ENCODE peak calls at places on chromosomes 2 and 18, in six cellular contexts. G, H, I, E, J and X are unnamed samples.

GRCh38 chr18:5237083-5237722 is 40.1 kb upstream of the AKAIN1 start:
- DNase-seq in G (peak), H (peak), I (no peak), E (no peak), J (no peak), X (no peak)

GRCh38 chr2:217948897-217949296 is 53.9 kb downstream of the TNS1 start:
- DNase-seq in G (no peak), H (no peak), I (no peak), E (peak), J (no peak), X (no peak)

GRCh38 chr2:233602076-233602475 is 15.4 kb upstream of the UGT1A8 start:
- DNase-seq in G (no peak), H (no peak), I (no peak), E (no peak), J (no peak), X (no peak)

GRCh38 chr2:216535454-216535995 is 36.9 kb downstream of the RPL37A start:
- DNase-seq in G (peak), H (peak), I (no peak), E (peak), J (peak), X (peak)

GRCh38 chr18:11689972-11690570 is 1.0 kb downstream of the GNAL start:
- DNase-seq in G (peak), H (no peak), I (no peak), E (no peak), J (no peak), X (peak)

GRCh38 chr2:231917280-231918088 is 8.7 kb downstream of the NPPC start:
- DNase-seq in G (no peak), H (no peak), I (no peak), E (no peak), J (no peak), X (no peak)

GRCh38 chr2:227160164-227160563 is 3.8 kb downstream of the COL4A4 start:
- DNase-seq in G (no peak), H (no peak), I (no peak), E (no peak), J (no peak), X (no peak)

GRCh38 chr2:36486546-36487044 is 111.4 kb downstream of the FEZ2 start:
- DNase-seq in G (peak), H (peak), I (no peak), E (no peak), J (no peak), X (peak)

GRCh38 chr2:132873738-132874137 is 203.7 kb upstream of the LYPD1 start:
- DNase-seq in G (no peak), H (no peak), I (no peak), E (no peak), J (no peak), X (peak)

GRCh38 chr2:44937688-44938240 is 3.7 kb upstream of the SIX3 start:
- DNase-seq in G (no peak), H (no peak), I (no peak), E (no peak), J (no peak), X (no peak)

GRCh38 chr2:70620020-70620419 is 66.4 kb upstream of the TGFA start:
- DNase-seq in G (no peak), H (no peak), I (no peak), E (no peak), J (no peak), X (no peak)

GRCh38 chr2:196293751-196294486 is 122.5 kb upstream of the STK17B start:
- DNase-seq in G (peak), H (peak), I (no peak), E (no peak), J (no peak), X (peak)

GRCh38 chr18:49459404-49460171 is 857 bp downstream of the DYM start:
- DNase-seq in G (peak), H (peak), I (peak), E (no peak), J (no peak), X (peak)

GRCh38 chr2:118722976-118723375 is 124.5 kb downstream of the EN1 start:
- DNase-seq in G (no peak), H (no peak), I (no peak), E (no peak), J (no peak), X (no peak)

GRCh38 chr2:203490391-203490790 is 44.7 kb downstream of the RAPH1 start:
- DNase-seq in G (no peak), H (no peak), I (no peak), E (no peak), J (no peak), X (no peak)

GRCh38 chr2:29050591-29050990 is 23.7 kb downstream of the PCARE start:
- DNase-seq in G (no peak), H (no peak), I (no peak), E (no peak), J (no peak), X (no peak)

GRCh38 chr18:74380916-74381315 is 65.3 kb downstream of the C18orf63 start:
- DNase-seq in G (no peak), H (no peak), I (no peak), E (no peak), J (no peak), X (no peak)

GRCh38 chr2:176763871-176764404 is 448.7 kb upstream of the HNRNPA3 start:
- DNase-seq in G (no peak), H (no peak), I (no peak), E (no peak), J (no peak), X (no peak)

DNA sequence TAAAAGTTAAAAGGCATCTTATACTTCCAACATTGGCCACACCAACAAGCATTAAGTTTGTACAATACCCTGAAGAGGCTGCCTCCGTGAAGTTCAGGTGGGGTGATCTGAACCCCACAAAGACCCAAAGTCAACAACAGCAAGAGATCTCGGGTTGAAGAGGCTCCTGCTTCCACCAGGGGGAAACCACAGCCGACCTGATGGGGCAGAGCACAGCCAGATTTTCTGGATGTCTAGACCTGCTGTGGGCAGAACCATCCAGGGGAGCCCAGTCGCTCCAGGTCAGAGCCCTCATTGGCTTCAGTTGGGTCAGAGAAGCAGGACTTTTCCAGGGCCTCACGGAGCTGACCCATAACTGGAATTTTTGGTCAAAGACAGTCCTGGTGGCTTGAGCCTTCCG is 66.5 kb upstream of the ACKR3 start:
- DNase-seq in G (no peak), H (no peak), I (no peak), E (no peak), J (no peak), X (no peak)
- TF ChIP-seq CTCF in G (peak), H (peak), I (no peak), E (no peak), J (no peak), X (peak)

GRCh38 chr2:31033032-31033431 is 105.2 kb downstream of the GALNT14 start:
- DNase-seq in G (no peak), H (no peak), I (no peak), E (no peak), J (no peak), X (no peak)

GRCh38 chr2:31037058-31037457 is 101.2 kb downstream of the GALNT14 start:
- DNase-seq in G (no peak), H (no peak), I (no peak), E (no peak), J (no peak), X (no peak)

GRCh38 chr2:31032475-31032874 is 105.8 kb downstream of the GALNT14 start:
- DNase-seq in G (no peak), H (no peak), I (no peak), E (no peak), J (no peak), X (no peak)

GRCh38 chr2:31038385-31038784 is 99.9 kb downstream of the GALNT14 start:
- DNase-seq in G (no peak), H (no peak), I (no peak), E (no peak), J (no peak), X (no peak)
- TF ChIP-seq CTCF in G (no peak), H (no peak), I (no peak), E (no peak), J (no peak), X (no peak)

DNA sequence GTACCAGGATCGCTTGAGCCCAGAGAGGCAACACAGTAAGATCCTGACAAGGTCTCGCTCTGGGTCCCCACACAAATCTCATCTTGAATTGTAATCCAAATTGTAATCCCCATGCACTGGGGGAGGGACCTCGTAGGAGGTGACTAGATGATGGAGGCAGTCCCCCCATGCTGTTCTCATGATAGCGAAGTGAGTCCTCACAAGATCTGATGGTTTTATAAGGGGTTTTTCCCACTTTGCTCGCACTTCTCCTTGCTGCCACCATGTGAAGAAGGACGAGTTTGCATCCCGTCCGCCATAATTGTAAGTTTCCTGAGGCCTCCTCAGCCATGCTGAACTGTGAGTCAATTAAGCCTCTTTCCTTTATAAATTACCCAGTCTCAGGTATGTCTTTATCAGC is 46.0 kb upstream of the SERTAD2 start:
- DNase-seq in G (no peak), H (no peak), I (peak), E (no peak), J (no peak), X (no peak)
- TF ChIP-seq CTCF in G (no peak), H (no peak), I (no peak), E (no peak), J (no peak), X (no peak)

GRCh38 chr2:198371902-198372611 is 567.7 kb downstream of the PLCL1 start:
- DNase-seq in G (peak), H (peak), I (no peak), E (no peak), J (no peak), X (peak)

GRCh38 chr2:198376677-198377076 is 572.3 kb downstream of the PLCL1 start:
- DNase-seq in G (peak), H (peak), I (no peak), E (no peak), J (no peak), X (peak)

GRCh38 chr2:198371329-198371728 is 566.9 kb downstream of the PLCL1 start:
- DNase-seq in G (no peak), H (no peak), I (no peak), E (no peak), J (no peak), X (no peak)

GRCh38 chr2:198375073-198375430 is 570.7 kb downstream of the PLCL1 start:
- DNase-seq in G (no peak), H (no peak), I (no peak), E (no peak), J (no peak), X (no peak)

DNA sequence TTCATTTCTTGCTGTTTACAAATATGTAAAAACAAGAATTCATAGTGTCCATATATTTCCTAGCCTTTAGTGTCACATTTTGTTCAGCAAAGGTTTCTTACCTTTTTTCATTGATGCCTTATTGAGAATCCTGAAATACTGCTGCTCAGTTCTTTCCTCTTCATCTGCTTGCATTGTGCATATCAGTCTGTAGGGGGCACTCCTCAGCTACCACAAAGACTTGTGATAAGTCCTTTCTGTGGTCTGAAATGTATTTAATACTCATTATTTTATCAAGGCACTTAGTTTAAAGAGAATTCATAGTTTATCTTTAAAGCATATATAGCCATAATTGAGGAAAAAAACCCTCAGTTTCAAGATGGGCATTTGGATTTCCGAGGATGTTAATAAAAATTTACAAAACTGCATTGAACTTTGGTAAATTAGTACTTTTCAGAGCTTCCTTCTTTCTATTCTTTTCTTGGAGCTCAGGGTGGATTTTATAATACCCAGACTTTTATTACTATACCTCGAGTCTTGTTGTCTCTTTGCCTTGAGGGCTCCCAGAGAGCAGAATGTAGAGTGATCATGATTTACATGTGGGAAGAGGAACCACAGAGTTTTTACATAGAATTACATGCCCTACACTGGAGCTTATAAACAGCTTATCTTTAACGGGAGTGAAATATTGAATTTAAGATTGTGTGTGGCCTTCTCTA is 570.1 kb downstream of the PLCL1 start:
- DNase-seq in G (peak), H (peak), I (no peak), E (no peak), J (no peak), X (peak)
- TF ChIP-seq CTCF in G (peak), H (peak), I (peak), E (no peak), J (peak), X (peak)

DNA sequence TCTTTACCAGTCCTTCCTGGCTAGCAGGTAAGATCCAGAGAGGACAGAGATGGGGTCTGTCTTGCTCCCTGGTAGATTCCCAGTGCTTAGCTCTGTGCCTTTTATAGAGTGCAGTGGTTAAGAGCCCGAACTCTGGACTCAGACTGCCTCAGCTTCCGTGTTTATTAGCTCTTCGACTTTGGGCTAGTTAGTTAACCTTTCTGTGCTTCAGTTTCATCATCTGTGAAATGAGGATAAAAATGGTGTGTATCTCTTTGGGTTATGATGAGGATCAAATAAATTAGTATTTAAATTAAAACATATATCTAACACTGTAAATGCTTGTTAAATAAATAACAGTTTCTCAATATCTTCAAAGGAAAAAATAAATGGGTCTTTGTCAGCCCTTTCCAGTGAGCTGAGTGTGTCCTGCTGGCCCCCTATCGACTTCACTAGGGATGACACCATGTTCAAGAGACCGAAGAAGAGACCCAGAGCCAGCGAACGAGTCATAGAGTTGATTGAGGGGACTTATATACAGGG is 38.2 kb downstream of the CERS6 start:
- DNase-seq in G (peak), H (no peak), I (no peak), E (no peak), J (no peak), X (peak)
- TF ChIP-seq CTCF in G (peak), H (peak), I (no peak), E (no peak), J (no peak), X (peak)

GRCh38 chr2:86675104-86675503 is 45.0 kb upstream of the RMND5A start:
- DNase-seq in G (no peak), H (no peak), I (no peak), E (no peak), J (no peak), X (no peak)

GRCh38 chr2:86679036-86679435 is 41.1 kb upstream of the RMND5A start:
- DNase-seq in G (no peak), H (no peak), I (no peak), E (no peak), J (no peak), X (no peak)

GRCh38 chr2:86673976-86674670 is 46.0 kb upstream of the RMND5A start:
- DNase-seq in G (peak), H (peak), I (no peak), E (no peak), J (no peak), X (no peak)

GRCh38 chr2:86673011-86673410 is 47.1 kb upstream of the RMND5A start:
- DNase-seq in G (no peak), H (no peak), I (no peak), E (no peak), J (no peak), X (no peak)

DNA sequence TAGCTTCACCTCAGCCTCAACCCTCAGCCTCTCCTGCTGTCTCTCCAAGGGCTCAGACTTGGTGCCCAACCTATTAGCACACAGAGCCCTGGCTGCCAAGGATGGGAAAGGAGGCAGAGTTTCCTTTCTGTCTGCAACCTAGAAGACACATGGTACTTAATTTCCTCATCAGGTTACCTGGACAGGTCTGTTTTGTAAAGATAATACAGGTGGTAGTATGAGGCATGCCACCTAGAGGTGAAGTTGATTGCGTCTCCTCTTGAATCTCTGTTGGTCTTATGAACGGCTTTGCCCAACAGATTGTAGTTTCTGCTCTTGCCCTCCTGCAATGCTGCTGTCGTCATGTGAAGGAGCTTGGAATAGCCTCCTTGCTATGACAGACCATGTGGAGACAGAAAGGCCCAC is 44.5 kb upstream of the RMND5A start:
- DNase-seq in G (no peak), H (no peak), I (no peak), E (no peak), J (no peak), X (peak)
- TF ChIP-seq CTCF in G (no peak), H (no peak), I (no peak), E (no peak), J (no peak), X (peak)

GRCh38 chr18:55153346-55153745 is 194.1 kb upstream of the CCDC68 start:
- DNase-seq in G (no peak), H (peak), I (no peak), E (no peak), J (no peak), X (peak)
- TF ChIP-seq CTCF in G (no peak), H (no peak), I (no peak), E (no peak), J (no peak), X (no peak)

DNA sequence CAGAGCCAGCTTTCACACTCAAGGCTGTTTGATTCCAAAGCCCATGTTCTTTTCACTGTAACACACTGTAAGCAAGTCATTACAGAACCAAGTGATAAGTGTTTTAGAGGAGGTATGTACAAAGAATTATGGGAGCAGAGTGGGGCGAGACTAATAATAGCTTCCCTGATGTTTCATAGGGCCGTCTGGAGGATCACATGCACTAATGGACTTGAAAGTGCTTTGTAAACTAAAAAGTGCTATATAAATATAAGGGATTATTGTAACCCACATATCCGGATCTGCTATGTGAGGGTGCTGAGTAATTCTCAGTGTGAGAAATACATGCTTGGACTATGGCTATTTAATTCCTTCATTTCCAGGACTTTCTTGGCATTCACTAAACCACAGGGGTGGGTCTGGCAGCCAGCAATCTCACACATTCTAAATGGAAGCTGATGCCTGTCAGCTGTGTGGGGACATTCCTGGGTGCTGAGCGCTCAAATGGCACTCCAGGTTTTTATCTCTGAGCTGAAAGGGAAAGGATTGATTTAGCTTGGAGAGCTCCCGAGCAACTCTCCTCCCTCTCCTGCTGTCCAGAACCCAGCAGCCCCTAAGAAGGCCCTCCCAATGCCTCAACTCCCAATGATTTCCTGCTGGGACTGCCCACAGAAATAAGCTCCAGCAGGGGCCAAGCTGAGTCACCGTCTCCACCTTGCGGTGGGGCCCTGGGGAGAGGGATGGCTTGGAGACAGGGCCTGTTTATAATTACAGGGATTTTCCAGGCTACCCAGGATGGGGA is 222.8 kb downstream of the SOX11 start:
- DNase-seq in G (no peak), H (peak), I (no peak), E (no peak), J (no peak), X (no peak)
- TF ChIP-seq CTCF in G (no peak), H (no peak), I (no peak), E (no peak), J (no peak), X (no peak)

GRCh38 chr2:127342101-127342500 is 45.7 kb downstream of the MAP3K2 start:
- DNase-seq in G (no peak), H (no peak), I (no peak), E (no peak), J (no peak), X (no peak)

GRCh38 chr2:127347734-127348392 is 39.9 kb downstream of the MAP3K2 start:
- DNase-seq in G (no peak), H (no peak), I (no peak), E (no peak), J (no peak), X (no peak)

GRCh38 chr2:127347000-127347399 is 40.8 kb downstream of the MAP3K2 start:
- DNase-seq in G (no peak), H (no peak), I (no peak), E (no peak), J (no peak), X (no peak)

GRCh38 chr2:127348421-127349000 is 39.3 kb downstream of the MAP3K2 start:
- DNase-seq in G (peak), H (no peak), I (no peak), E (no peak), J (no peak), X (peak)

DNA sequence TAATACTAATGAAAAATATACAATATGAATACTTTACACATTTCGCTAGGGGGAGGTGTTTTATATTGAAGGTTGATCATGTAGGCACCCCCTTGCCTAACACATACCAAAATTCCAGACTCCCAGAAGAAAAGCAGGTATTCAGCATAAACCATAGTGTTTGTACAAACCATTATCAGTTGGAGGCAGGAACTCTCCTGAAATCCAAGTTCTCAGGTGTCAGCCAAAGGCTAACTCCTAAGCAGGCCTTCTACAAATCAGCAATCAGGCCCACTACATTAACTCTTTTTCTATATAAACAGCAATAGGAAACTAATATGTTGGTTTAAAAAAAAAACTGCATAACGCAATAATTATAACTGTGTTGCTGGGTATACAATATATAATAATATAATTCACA is 44.5 kb downstream of the MAP3K2 start:
- DNase-seq in G (no peak), H (no peak), I (no peak), E (no peak), J (no peak), X (no peak)
- TF ChIP-seq CTCF in G (no peak), H (no peak), I (no peak), E (no peak), J (no peak), X (no peak)